ENCODE peak calls at places on chromosomes 3 and 15, in five cellular contexts. S, D, C, B and V are unnamed samples.

GRCh38 chr3:32842987-32843386 is 25.2 kb downstream of the TRIM71 start:
- DNase-seq in S (no peak), D (no peak), C (no peak), B (no peak), V (no peak)

GRCh38 chr15:50519740-50520425 is 26.6 kb downstream of the USP50 start:
- DNase-seq in D (no peak), C (no peak), S (no peak), B (no peak), V (no peak)

GRCh38 chr3:24343084-24343783 is 151.4 kb downstream of the THRB start:
- DNase-seq in S (no peak), D (no peak), C (no peak), B (no peak), V (peak; percentile 14)

GRCh38 chr15:55740981-55741591 is 1.9 kb downstream of the PRTG start:
- DNase-seq in S (no peak), D (no peak), B (no peak), C (no peak), V (no peak)

GRCh38 chr15:26372712-26373111 is 400.2 kb downstream of the GABRB3 start:
- DNase-seq in B (no peak), S (no peak), C (no peak), D (no peak), V (no peak)

GRCh38 chr15:40904552-40905201 is 10.4 kb downstream of the VPS18 start:
- DNase-seq in D (no peak), C (no peak), B (no peak), S (no peak), V (no peak)

GRCh38 chr15:72201346-72202029 is 3.9 kb upstream of the GRAMD2A start:
- DNase-seq in C (no peak), B (no peak), D (no peak), S (no peak), V (no peak)

GRCh38 chr3:156304406-156304805 is 184.0 kb downstream of the KCNAB1 start:
- DNase-seq in S (no peak), B (no peak), C (no peak), D (no peak), V (peak; percentile 74)

GRCh38 chr3:151395806-151396205 is 11.3 kb upstream of the P2RY12 start:
- DNase-seq in B (no peak), D (no peak), S (no peak), C (no peak), V (peak; percentile 29)

GRCh38 chr3:197363553-197364409 is 65.4 kb upstream of the DLG1 start:
- DNase-seq in B (no peak), C (no peak), D (no peak), S (no peak), V (no peak)

GRCh38 chr3:167740961-167741587 is 5.6 kb downstream of the SERPINI1 start:
- DNase-seq in S (peak; percentile 30), D (no peak), B (no peak), C (no peak), V (peak; percentile 60)

GRCh38 chr3:69290006-69290405 is 95.9 kb downstream of the FRMD4B start:
- DNase-seq in D (no peak), C (no peak), B (no peak), S (no peak), V (no peak)

GRCh38 chr3:71503525-71504249 is 79.8 kb downstream of the FOXP1 start:
- DNase-seq in D (no peak), C (no peak), B (no peak), S (no peak), V (peak; percentile 73)

GRCh38 chr15:67836477-67836876 is 3.4 kb downstream of the RNU6-1 start:
- DNase-seq in C (peak; percentile 41), S (no peak), D (peak; percentile 40), B (no peak), V (peak; percentile 56)

GRCh38 chr3:117963858-117964257 is 1070.8 kb downstream of the IGSF11 start:
- DNase-seq in D (no peak), S (no peak), C (no peak), B (no peak), V (no peak)

GRCh38 chr15:57655087-57655486 is 51.4 kb upstream of the POLR2M start:
- DNase-seq in C (no peak), S (no peak), B (no peak), D (no peak), V (no peak)

GRCh38 chr3:183966361-183966791 is 51.3 kb downstream of the ABCC5 start:
- DNase-seq in S (no peak), D (no peak), B (no peak), C (no peak), V (no peak)

GRCh38 chr3:128550471-128551126 is 57.6 kb upstream of the GATA2 start:
- DNase-seq in B (no peak), S (no peak), C (no peak), D (no peak), V (no peak)

GRCh38 chr15:87357608-87358007 is 898.9 kb downstream of the NTRK3 start:
- DNase-seq in D (no peak), S (no peak), C (no peak), B (no peak), V (no peak)

GRCh38 chr3:151379083-151379734 is 5.3 kb downstream of the P2RY12 start:
- DNase-seq in C (no peak), D (peak; percentile 13), B (peak; percentile 37), S (peak; percentile 72), V (peak; percentile 48)

GRCh38 chr15:67089218-67090193 is 24.1 kb downstream of the SMAD3 start:
- DNase-seq in S (no peak), B (no peak), C (no peak), D (no peak), V (peak; percentile 66)

GRCh38 chr3:5021571-5022092 is 42.4 kb downstream of the BHLHE40 start:
- DNase-seq in B (no peak), C (no peak), S (no peak), D (no peak), V (no peak)

GRCh38 chr15:40047413-40048154 is 8.6 kb upstream of the SRP14 start:
- DNase-seq in C (peak; percentile 40), D (peak; percentile 49), B (no peak), S (no peak), V (peak; percentile 68)

GRCh38 chr3:178752843-178753242 is 216.6 kb downstream of the KCNMB2 start:
- DNase-seq in D (no peak), C (no peak), S (no peak), B (no peak), V (no peak)

GRCh38 chr3:46725663-46726314 is 8.1 kb upstream of the PRSS50 start:
- DNase-seq in S (no peak), C (no peak), D (no peak), B (no peak), V (no peak)

GRCh38 chr3:120743081-120743365 is 479 bp downstream of the GTF2E1 start:
- DNase-seq in D (no peak), S (no peak), C (no peak), B (no peak), V (no peak)

GRCh38 chr15:29939404-29939803 is 117.1 kb upstream of the TJP1 start:
- DNase-seq in D (no peak), C (no peak), B (no peak), S (no peak), V (no peak)

DNA sequence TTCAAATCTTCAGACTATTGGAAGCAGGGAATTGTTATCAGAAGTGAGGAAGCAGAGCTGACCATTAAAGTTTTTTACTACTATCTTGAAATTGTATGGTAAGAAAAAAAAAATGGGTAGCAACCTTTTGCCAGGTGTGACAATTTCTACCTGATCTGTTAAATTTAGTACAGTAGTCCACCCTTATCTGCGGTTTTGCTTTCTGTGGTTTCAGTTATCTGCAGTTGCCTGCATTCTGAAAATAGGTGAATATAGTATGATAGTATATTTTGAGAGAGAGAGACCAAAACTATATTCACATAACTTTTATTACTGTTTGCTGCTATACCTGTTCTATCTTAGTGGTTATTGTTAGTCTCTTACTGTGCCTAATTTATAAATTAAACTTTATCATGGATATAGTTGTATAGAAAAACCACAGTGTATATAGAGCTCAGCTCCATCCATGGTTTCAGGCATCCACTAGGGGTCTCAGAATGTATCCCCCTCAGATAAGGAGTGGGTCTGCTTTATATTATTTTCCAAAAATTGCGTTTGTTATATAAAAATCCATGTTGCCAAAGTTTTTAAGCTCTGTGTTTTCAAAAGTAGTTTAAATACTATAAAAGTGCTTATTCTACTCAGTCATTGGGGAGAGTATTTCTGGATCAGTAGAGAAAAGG is 69.9 kb downstream of the PTPRG start:
- DNase-seq in C (no peak), D (no peak), B (no peak), S (no peak), V (no peak)
- TF ChIP-seq CTCF in C (no peak), D (no peak), B (no peak), S (peak; percentile 9), V (no peak)

GRCh38 chr15:63291507-63291906 is 14.1 kb downstream of the APH1B start:
- DNase-seq in D (no peak), C (no peak), S (no peak), B (no peak), V (peak; percentile 81)

GRCh38 chr15:63288778-63289378 is 11.5 kb downstream of the APH1B start:
- DNase-seq in B (no peak), D (no peak), C (no peak), S (no peak), V (peak; percentile 76)

GRCh38 chr15:63292241-63292640 is 14.8 kb downstream of the APH1B start:
- DNase-seq in B (no peak), D (no peak), S (no peak), C (no peak), V (no peak)

GRCh38 chr15:63287109-63287508 is 9.7 kb downstream of the APH1B start:
- DNase-seq in D (no peak), B (no peak), C (no peak), S (no peak), V (peak; percentile 55)

DNA sequence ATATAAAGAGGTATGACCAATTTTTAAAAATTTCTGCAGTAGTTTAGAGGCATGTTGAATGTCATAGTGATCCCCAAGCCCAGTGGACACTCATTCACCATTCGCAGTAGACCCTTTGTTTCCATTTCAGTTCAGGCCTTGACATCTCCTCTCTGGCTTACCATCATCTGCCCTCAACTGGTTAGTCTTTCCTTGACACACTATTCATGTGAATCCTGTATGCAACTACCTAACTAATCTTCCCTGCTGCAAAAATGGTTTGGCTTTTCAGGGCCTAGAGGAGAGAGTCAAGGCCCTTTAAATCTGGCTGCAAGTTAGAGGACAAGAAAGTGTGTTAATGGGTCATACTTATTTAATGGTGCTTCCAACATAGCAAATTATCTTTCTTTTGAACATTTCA is 10.9 kb downstream of the APH1B start:
- DNase-seq in C (no peak), S (no peak), B (no peak), D (no peak), V (peak; percentile 22)
- TF ChIP-seq CTCF in C (no peak), S (no peak), B (no peak), D (no peak), V (no peak)

GRCh38 chr3:192187485-192188051 is 539.8 kb downstream of the FGF12 start:
- DNase-seq in S (no peak), B (no peak), C (no peak), D (no peak), V (no peak)

GRCh38 chr3:192183109-192183508 is 544.2 kb downstream of the FGF12 start:
- DNase-seq in S (no peak), C (no peak), D (no peak), B (no peak), V (no peak)

GRCh38 chr3:192194081-192194480 is 533.3 kb downstream of the FGF12 start:
- DNase-seq in C (no peak), S (no peak), D (no peak), B (no peak), V (no peak)

GRCh38 chr3:192186508-192186907 is 540.8 kb downstream of the FGF12 start:
- DNase-seq in D (no peak), C (no peak), B (no peak), S (no peak), V (no peak)

GRCh38 chr3:192188218-192188835 is 539.0 kb downstream of the FGF12 start:
- DNase-seq in B (peak; percentile 27), S (peak; percentile 68), C (no peak), D (peak; percentile 25), V (peak; percentile 57)
- TF ChIP-seq CTCF in B (peak; percentile 80), S (peak; percentile 72), C (no peak), D (peak; percentile 39), V (peak; percentile 51)

GRCh38 chr15:41979493-41980266 is 7.3 kb upstream of the EHD4 start:
- DNase-seq in S (no peak), B (no peak), D (no peak), C (no peak), V (no peak)
- TF ChIP-seq CTCF in S (no peak), B (no peak), D (no peak), C (no peak), V (no peak)